ENCODE peak calls at places on chromosomes 4 and X, in eight cellular contexts. R is tibial artery; Y is CD4-positive, CD25-positive, alpha-beta regulatory T cell; U is pancreas; P is suprapubic skin; A is HCT116; L is foreskin fibroblast; K is OCI-LY7. N is an unnamed sample.

GRCh38 chrX:28552322-28552721 is 34.9 kb upstream of the IL1RAPL1 start:
- DNase-seq in R (no peak), Y (no peak), U (no peak), P (no peak), A (no peak), L (no peak), K (no peak), N (no peak)

GRCh38 chr4:140637836-140638235 is 69.1 kb upstream of the UCP1 start:
- DNase-seq in R (no peak), Y (peak), U (no peak), P (no peak), A (peak), L (peak), K (peak), N (no peak)

GRCh38 chr4:71932941-71933340 is 98.9 kb upstream of the NPFFR2 start:
- DNase-seq in R (no peak), Y (no peak), U (no peak), P (no peak), A (no peak), L (no peak), K (no peak), N (no peak)

GRCh38 chr4:120922390-120923200 is at the start of gene PRDM5:
- DNase-seq in R (peak), Y (no peak), U (peak), P (no peak), A (no peak), L (peak), K (no peak), N (peak)

GRCh38 chrX:71615056-71615455 is 3.3 kb downstream of the CXCR3 start:
- DNase-seq in R (no peak), Y (no peak), U (no peak), P (no peak), A (no peak), L (no peak), K (no peak), N (no peak)

GRCh38 chr4:106690487-106690886 is 321.9 kb upstream of the GIMD1 start:
- DNase-seq in R (no peak), Y (no peak), U (no peak), P (no peak), A (no peak), L (peak), K (no peak), N (no peak)

GRCh38 chrX:103782640-103783039 is 6.0 kb downstream of the PLP1 start:
- DNase-seq in R (no peak), Y (no peak), U (no peak), P (no peak), A (no peak), L (no peak), K (no peak), N (no peak)

GRCh38 chrX:23841847-23842522 is 59.0 kb downstream of the SAT1 start:
- DNase-seq in R (no peak), Y (no peak), U (no peak), P (no peak), A (no peak), L (no peak), K (no peak), N (no peak)

GRCh38 chr4:19780871-19781270 is 470.8 kb upstream of the SLIT2 start:
- DNase-seq in R (no peak), Y (no peak), U (no peak), P (no peak), A (no peak), L (no peak), K (no peak), N (no peak)

GRCh38 chrX:16185725-16186136 is 18.4 kb downstream of the MAGEB17 start:
- DNase-seq in R (no peak), Y (no peak), U (no peak), P (no peak), A (peak), L (peak), K (no peak), N (no peak)

GRCh38 chrX:37846141-37846540 is 1.2 kb downstream of the DYNLT3 start:
- DNase-seq in R (no peak), Y (peak), U (no peak), P (no peak), A (no peak), L (no peak), K (no peak), N (no peak)
- H3K4me3 ChIP-seq in R (peak), Y (peak), U (no peak), P (peak), A (no peak), L (peak), K (no peak), N (peak)

GRCh38 chrX:116657071-116657470 is 194.3 kb upstream of the CT83 start:
- DNase-seq in R (no peak), Y (no peak), U (no peak), P (no peak), A (no peak), L (no peak), K (no peak), N (no peak)
- H3K4me3 ChIP-seq in R (no peak), Y (no peak), U (no peak), P (no peak), A (no peak), L (no peak), K (no peak), N (no peak)

DNA sequence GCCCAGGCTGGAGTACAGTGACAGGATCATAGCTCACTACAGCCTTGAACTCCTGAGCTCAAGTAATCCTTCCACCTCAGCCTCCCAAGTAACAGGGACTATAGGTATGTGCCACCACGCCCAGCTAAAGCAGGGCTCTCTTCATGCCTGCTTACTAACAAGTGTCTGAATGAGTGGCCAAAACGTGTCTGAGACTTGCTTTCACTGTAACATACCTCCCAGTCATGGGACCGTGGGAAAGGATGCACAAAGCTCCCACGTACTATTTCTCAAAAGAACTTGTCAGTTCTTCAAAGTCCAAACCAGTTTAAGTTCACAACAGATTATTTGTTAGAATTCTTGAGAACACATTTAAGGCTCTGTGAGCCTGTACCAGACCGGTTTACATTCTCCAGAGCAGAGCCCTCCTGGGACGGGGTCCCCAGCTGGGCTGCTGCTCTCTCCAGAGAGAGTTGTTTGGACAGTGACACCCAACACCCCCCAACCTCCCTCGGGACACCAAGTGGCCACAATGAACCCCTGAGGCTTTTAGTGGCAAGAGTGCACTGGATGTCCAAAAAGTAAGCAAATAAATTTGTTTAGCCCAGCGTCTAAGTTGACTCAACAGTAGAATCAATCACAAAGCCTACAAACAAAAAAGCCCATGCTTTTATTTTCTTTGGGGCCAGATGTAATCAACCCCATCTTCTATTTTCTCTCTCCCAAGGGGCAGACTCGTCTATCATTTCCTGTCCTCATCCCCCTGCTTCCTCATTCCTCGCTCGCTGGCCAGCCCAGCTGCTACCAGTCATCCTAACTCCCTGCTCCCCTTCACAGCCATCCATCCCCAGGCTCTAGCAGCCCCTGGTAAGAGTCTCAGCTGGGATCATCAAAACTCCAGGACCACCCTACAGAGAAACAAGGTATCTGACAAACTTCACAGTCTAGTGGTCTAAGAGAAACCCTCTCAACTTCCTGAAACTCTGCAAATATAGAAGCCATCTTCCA is 23.9 kb downstream of the SH3KBP1 start:
- DNase-seq in R (no peak), Y (no peak), U (no peak), P (no peak), A (no peak), L (no peak), K (peak), N (no peak)
- H3K4me3 ChIP-seq in R (no peak), Y (no peak), U (no peak), P (no peak), A (no peak), L (no peak), K (peak), N (no peak)

DNA sequence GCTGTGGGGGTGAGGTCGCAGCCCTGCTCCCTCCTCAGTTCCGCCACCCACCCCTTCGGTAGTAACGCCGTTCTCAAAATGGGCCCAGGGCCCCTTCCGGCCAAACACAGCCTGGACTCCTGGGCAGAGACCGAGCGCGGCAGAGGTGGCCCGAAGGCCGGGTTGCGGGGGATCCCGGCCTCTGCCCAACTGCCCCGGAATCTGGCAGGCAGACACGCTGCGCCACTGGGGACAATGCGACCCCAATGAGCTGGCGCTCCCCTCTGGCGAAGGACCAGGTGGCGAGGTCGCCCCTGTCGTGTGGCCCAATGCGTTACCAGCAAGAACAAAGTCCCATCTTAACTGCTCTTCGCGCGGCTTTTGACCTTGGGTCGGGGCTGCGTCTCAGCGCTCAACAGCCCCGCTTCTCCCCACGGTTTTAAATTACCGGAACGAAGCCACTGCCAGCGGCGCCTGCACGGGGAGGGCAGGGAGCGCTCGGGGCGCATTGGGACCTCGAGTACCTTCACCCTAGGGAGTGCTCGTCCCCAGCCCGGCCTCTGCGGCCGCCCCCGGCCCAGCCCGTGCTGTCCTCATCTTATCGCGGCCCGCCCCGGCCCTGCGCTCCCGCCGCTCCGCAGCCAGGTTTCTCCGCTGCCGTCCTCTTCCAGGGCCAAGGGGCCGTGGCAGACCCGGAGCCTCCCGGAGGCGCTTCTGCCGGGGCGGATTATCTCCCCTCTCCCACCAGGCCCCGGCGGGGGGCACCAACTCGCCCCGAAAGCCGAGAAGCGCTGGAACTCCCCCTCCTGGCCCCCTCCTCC is 22.2 kb upstream of the HMX1 start:
- DNase-seq in R (no peak), Y (no peak), U (no peak), P (no peak), A (no peak), L (no peak), K (no peak), N (no peak)
- H3K4me3 ChIP-seq in R (no peak), Y (no peak), U (no peak), P (no peak), A (no peak), L (no peak), K (no peak), N (no peak)

DNA sequence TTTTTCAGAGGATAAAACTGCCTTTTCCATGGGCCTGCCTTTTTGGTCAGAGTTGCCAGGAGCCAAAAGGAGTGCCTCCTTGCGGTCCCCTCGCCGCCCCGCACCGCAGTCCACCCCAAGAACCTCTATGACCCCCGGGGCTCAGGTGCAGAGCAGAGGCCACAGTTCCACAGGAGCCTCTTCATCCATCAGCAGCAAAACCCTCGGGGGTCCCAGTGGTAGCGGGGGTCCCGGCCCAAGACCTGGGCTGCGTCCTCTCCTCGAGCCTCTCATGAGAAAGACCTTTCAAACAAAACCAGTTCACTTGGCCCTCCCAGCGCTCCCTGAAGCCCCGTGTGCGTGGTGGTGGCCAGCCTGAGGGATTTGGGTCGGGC is 16.8 kb downstream of the ZFYVE28 start:
- DNase-seq in R (no peak), Y (no peak), U (no peak), P (no peak), A (no peak), L (no peak), K (no peak), N (no peak)
- H3K4me3 ChIP-seq in R (peak), Y (no peak), U (peak), P (peak), A (no peak), L (no peak), K (no peak), N (peak)